ENCODE peak calls at places on chromosomes 4 and X, in ten cellular contexts. One of them, this sample, is unnamed.

GRCh38 chr4:16663722-16664121 is 234.7 kb downstream of the LDB2 start:
- DNase-seq in T-cell: no peak
- DNase-seq in GM04503: no peak
- DNase-seq in HL-60: no peak
- DNase-seq in fibroblast of the conjunctiva: no peak
- DNase-seq in activated naive CD4-positive, alpha-beta T cell treated with anti-CD3 and anti-CD28 coated beads, Interleukin-2, amount 50 U/mL, for 72 hours: no peak
- DNase-seq in H7: no peak
- DNase-seq in AG08395: peak
- DNase-seq in mucosa of descending colon: no peak
- DNase-seq in kidney: no peak
- DNase-seq in this sample: no peak

GRCh38 chr4:7166286-7166685 is 26.1 kb upstream of the SORCS2 start:
- DNase-seq in AG08395: no peak
- DNase-seq in activated naive CD4-positive, alpha-beta T cell treated with anti-CD3 and anti-CD28 coated beads, Interleukin-2, amount 50 U/mL, for 72 hours: no peak
- DNase-seq in GM04503: no peak
- DNase-seq in fibroblast of the conjunctiva: no peak
- DNase-seq in H7: peak
- DNase-seq in mucosa of descending colon: no peak
- DNase-seq in T-cell: no peak
- DNase-seq in kidney: no peak
- DNase-seq in HL-60: no peak
- DNase-seq in this sample: no peak

GRCh38 chr4:56220261-56220660 is 167.0 kb downstream of the AASDH start:
- DNase-seq in T-cell: no peak
- DNase-seq in activated naive CD4-positive, alpha-beta T cell treated with anti-CD3 and anti-CD28 coated beads, Interleukin-2, amount 50 U/mL, for 72 hours: no peak
- DNase-seq in AG08395: no peak
- DNase-seq in H7: no peak
- DNase-seq in HL-60: no peak
- DNase-seq in fibroblast of the conjunctiva: no peak
- DNase-seq in mucosa of descending colon: no peak
- DNase-seq in GM04503: no peak
- DNase-seq in kidney: no peak
- DNase-seq in this sample: no peak

GRCh38 chr4:76740192-76740591 is 157.8 kb downstream of the SOWAHB start:
- DNase-seq in T-cell: no peak
- DNase-seq in AG08395: no peak
- DNase-seq in HL-60: no peak
- DNase-seq in activated naive CD4-positive, alpha-beta T cell treated with anti-CD3 and anti-CD28 coated beads, Interleukin-2, amount 50 U/mL, for 72 hours: no peak
- DNase-seq in GM04503: no peak
- DNase-seq in H7: peak
- DNase-seq in fibroblast of the conjunctiva: no peak
- DNase-seq in mucosa of descending colon: no peak
- DNase-seq in kidney: no peak
- DNase-seq in this sample: no peak

GRCh38 chr4:139126898-139127297 is 50.1 kb downstream of the ELF2 start:
- DNase-seq in T-cell: no peak
- DNase-seq in activated naive CD4-positive, alpha-beta T cell treated with anti-CD3 and anti-CD28 coated beads, Interleukin-2, amount 50 U/mL, for 72 hours: no peak
- DNase-seq in HL-60: no peak
- DNase-seq in GM04503: no peak
- DNase-seq in kidney: no peak
- DNase-seq in fibroblast of the conjunctiva: no peak
- DNase-seq in mucosa of descending colon: no peak
- DNase-seq in AG08395: no peak
- DNase-seq in H7: no peak
- DNase-seq in this sample: no peak

GRCh38 chr4:76208005-76208765 is 5.4 kb downstream of the SCARB2 start:
- DNase-seq in T-cell: no peak
- DNase-seq in activated naive CD4-positive, alpha-beta T cell treated with anti-CD3 and anti-CD28 coated beads, Interleukin-2, amount 50 U/mL, for 72 hours: no peak
- DNase-seq in H7: no peak
- DNase-seq in kidney: peak
- DNase-seq in GM04503: peak
- DNase-seq in fibroblast of the conjunctiva: peak
- DNase-seq in AG08395: peak
- DNase-seq in mucosa of descending colon: peak
- DNase-seq in HL-60: no peak
- DNase-seq in this sample: no peak

GRCh38 chr4:152171556-152171955 is 364.3 kb downstream of the FBXW7 start:
- DNase-seq in HL-60: no peak
- DNase-seq in mucosa of descending colon: no peak
- DNase-seq in AG08395: no peak
- DNase-seq in GM04503: no peak
- DNase-seq in activated naive CD4-positive, alpha-beta T cell treated with anti-CD3 and anti-CD28 coated beads, Interleukin-2, amount 50 U/mL, for 72 hours: no peak
- DNase-seq in kidney: no peak
- DNase-seq in fibroblast of the conjunctiva: no peak
- DNase-seq in H7: no peak
- DNase-seq in T-cell: no peak
- DNase-seq in this sample: no peak

GRCh38 chr4:135277116-135277979 is 1075.8 kb upstream of the PABPC4L start:
- DNase-seq in T-cell: no peak
- DNase-seq in fibroblast of the conjunctiva: no peak
- DNase-seq in kidney: no peak
- DNase-seq in mucosa of descending colon: no peak
- DNase-seq in activated naive CD4-positive, alpha-beta T cell treated with anti-CD3 and anti-CD28 coated beads, Interleukin-2, amount 50 U/mL, for 72 hours: no peak
- DNase-seq in GM04503: no peak
- DNase-seq in HL-60: no peak
- DNase-seq in H7: no peak
- DNase-seq in AG08395: no peak
- DNase-seq in this sample: no peak

GRCh38 chrX:108699368-108699767 is 37.0 kb downstream of the IRS4 start:
- DNase-seq in kidney: no peak
- DNase-seq in HL-60: no peak
- DNase-seq in GM04503: peak
- DNase-seq in activated naive CD4-positive, alpha-beta T cell treated with anti-CD3 and anti-CD28 coated beads, Interleukin-2, amount 50 U/mL, for 72 hours: no peak
- DNase-seq in H7: peak
- DNase-seq in fibroblast of the conjunctiva: peak
- DNase-seq in mucosa of descending colon: no peak
- DNase-seq in AG08395: peak
- DNase-seq in T-cell: no peak
- DNase-seq in this sample: no peak

GRCh38 chrX:98111684-98112083 is 1228.0 kb downstream of the RPA4 start:
- DNase-seq in H7: no peak
- DNase-seq in fibroblast of the conjunctiva: no peak
- DNase-seq in T-cell: no peak
- DNase-seq in GM04503: no peak
- DNase-seq in kidney: no peak
- DNase-seq in activated naive CD4-positive, alpha-beta T cell treated with anti-CD3 and anti-CD28 coated beads, Interleukin-2, amount 50 U/mL, for 72 hours: no peak
- DNase-seq in AG08395: no peak
- DNase-seq in HL-60: no peak
- DNase-seq in mucosa of descending colon: no peak
- DNase-seq in this sample: no peak

GRCh38 chr4:118797558-118798142 is 38.3 kb downstream of the SEC24D start:
- DNase-seq in T-cell: no peak
- DNase-seq in AG08395: no peak
- DNase-seq in kidney: no peak
- DNase-seq in activated naive CD4-positive, alpha-beta T cell treated with anti-CD3 and anti-CD28 coated beads, Interleukin-2, amount 50 U/mL, for 72 hours: no peak
- DNase-seq in mucosa of descending colon: no peak
- DNase-seq in GM04503: no peak
- DNase-seq in fibroblast of the conjunctiva: no peak
- DNase-seq in H7: no peak
- DNase-seq in HL-60: no peak
- DNase-seq in this sample: no peak

GRCh38 chrX:153644356-153645125 is 2.5 kb upstream of the DUSP9 start:
- DNase-seq in kidney: peak
- DNase-seq in HL-60: no peak
- DNase-seq in T-cell: no peak
- DNase-seq in H7: peak
- DNase-seq in AG08395: no peak
- DNase-seq in GM04503: no peak
- DNase-seq in fibroblast of the conjunctiva: no peak
- DNase-seq in activated naive CD4-positive, alpha-beta T cell treated with anti-CD3 and anti-CD28 coated beads, Interleukin-2, amount 50 U/mL, for 72 hours: no peak
- DNase-seq in mucosa of descending colon: no peak
- DNase-seq in this sample: peak

GRCh38 chrX:39850630-39851152 is 247.1 kb downstream of the BCOR start:
- DNase-seq in activated naive CD4-positive, alpha-beta T cell treated with anti-CD3 and anti-CD28 coated beads, Interleukin-2, amount 50 U/mL, for 72 hours: no peak
- DNase-seq in kidney: no peak
- DNase-seq in H7: peak
- DNase-seq in T-cell: no peak
- DNase-seq in GM04503: no peak
- DNase-seq in HL-60: peak
- DNase-seq in fibroblast of the conjunctiva: peak
- DNase-seq in AG08395: peak
- DNase-seq in mucosa of descending colon: no peak
- DNase-seq in this sample: peak

GRCh38 chr4:1472911-1473518 is 66.8 kb upstream of the NKX1-1 start:
- DNase-seq in GM04503: no peak
- DNase-seq in H7: peak
- DNase-seq in fibroblast of the conjunctiva: no peak
- DNase-seq in mucosa of descending colon: no peak
- DNase-seq in HL-60: no peak
- DNase-seq in AG08395: no peak
- DNase-seq in activated naive CD4-positive, alpha-beta T cell treated with anti-CD3 and anti-CD28 coated beads, Interleukin-2, amount 50 U/mL, for 72 hours: no peak
- DNase-seq in T-cell: no peak
- DNase-seq in kidney: peak
- DNase-seq in this sample: peak

GRCh38 chrX:68440940-68441339 is 7.6 kb upstream of the OPHN1 start:
- DNase-seq in GM04503: no peak
- DNase-seq in HL-60: no peak
- DNase-seq in mucosa of descending colon: peak
- DNase-seq in fibroblast of the conjunctiva: peak
- DNase-seq in kidney: no peak
- DNase-seq in AG08395: peak
- DNase-seq in H7: no peak
- DNase-seq in T-cell: no peak
- DNase-seq in activated naive CD4-positive, alpha-beta T cell treated with anti-CD3 and anti-CD28 coated beads, Interleukin-2, amount 50 U/mL, for 72 hours: no peak
- DNase-seq in this sample: no peak

GRCh38 chr4:110008540-110008939 is 95.9 kb downstream of the EGF start:
- DNase-seq in activated naive CD4-positive, alpha-beta T cell treated with anti-CD3 and anti-CD28 coated beads, Interleukin-2, amount 50 U/mL, for 72 hours: no peak
- DNase-seq in T-cell: no peak
- DNase-seq in AG08395: no peak
- DNase-seq in kidney: no peak
- DNase-seq in mucosa of descending colon: no peak
- DNase-seq in HL-60: no peak
- DNase-seq in GM04503: no peak
- DNase-seq in fibroblast of the conjunctiva: no peak
- DNase-seq in H7: no peak
- DNase-seq in this sample: no peak

GRCh38 chr4:171067422-171067821 is 745.8 kb upstream of the GALNTL6 start:
- DNase-seq in activated naive CD4-positive, alpha-beta T cell treated with anti-CD3 and anti-CD28 coated beads, Interleukin-2, amount 50 U/mL, for 72 hours: no peak
- DNase-seq in H7: no peak
- DNase-seq in HL-60: no peak
- DNase-seq in T-cell: no peak
- DNase-seq in fibroblast of the conjunctiva: no peak
- DNase-seq in mucosa of descending colon: no peak
- DNase-seq in AG08395: no peak
- DNase-seq in GM04503: no peak
- DNase-seq in kidney: no peak
- DNase-seq in this sample: no peak

GRCh38 chrX:154805696-154806091 is 409 bp upstream of the MPP1 start:
- DNase-seq in kidney: no peak
- DNase-seq in T-cell: no peak
- DNase-seq in GM04503: no peak
- DNase-seq in mucosa of descending colon: no peak
- DNase-seq in fibroblast of the conjunctiva: no peak
- DNase-seq in AG08395: peak
- DNase-seq in HL-60: no peak
- DNase-seq in H7: no peak
- DNase-seq in activated naive CD4-positive, alpha-beta T cell treated with anti-CD3 and anti-CD28 coated beads, Interleukin-2, amount 50 U/mL, for 72 hours: no peak
- DNase-seq in this sample: no peak

GRCh38 chr4:40124690-40125089 is 68.0 kb downstream of the N4BP2 start:
- DNase-seq in mucosa of descending colon: no peak
- DNase-seq in HL-60: no peak
- DNase-seq in AG08395: no peak
- DNase-seq in fibroblast of the conjunctiva: no peak
- DNase-seq in T-cell: peak
- DNase-seq in GM04503: no peak
- DNase-seq in H7: no peak
- DNase-seq in activated naive CD4-positive, alpha-beta T cell treated with anti-CD3 and anti-CD28 coated beads, Interleukin-2, amount 50 U/mL, for 72 hours: no peak
- DNase-seq in kidney: no peak
- DNase-seq in this sample: no peak

GRCh38 chrX:153704021-153704526 is 16.3 kb downstream of the SLC6A8 start:
- DNase-seq in T-cell: no peak
- DNase-seq in fibroblast of the conjunctiva: no peak
- DNase-seq in HL-60: no peak
- DNase-seq in mucosa of descending colon: no peak
- DNase-seq in kidney: peak
- DNase-seq in GM04503: no peak
- DNase-seq in activated naive CD4-positive, alpha-beta T cell treated with anti-CD3 and anti-CD28 coated beads, Interleukin-2, amount 50 U/mL, for 72 hours: no peak
- DNase-seq in H7: no peak
- DNase-seq in AG08395: no peak
- DNase-seq in this sample: no peak

GRCh38 chrX:102765794-102766193 is 45.3 kb downstream of the GPRASP3 start:
- DNase-seq in fibroblast of the conjunctiva: peak
- DNase-seq in AG08395: peak
- DNase-seq in HL-60: no peak
- DNase-seq in GM04503: peak
- DNase-seq in T-cell: no peak
- DNase-seq in activated naive CD4-positive, alpha-beta T cell treated with anti-CD3 and anti-CD28 coated beads, Interleukin-2, amount 50 U/mL, for 72 hours: no peak
- DNase-seq in kidney: no peak
- DNase-seq in H7: no peak
- DNase-seq in mucosa of descending colon: no peak
- DNase-seq in this sample: no peak

GRCh38 chr4:185134176-185134869 is 8.7 kb upstream of the SLC25A4 start:
- DNase-seq in H7: peak
- DNase-seq in HL-60: no peak
- DNase-seq in activated naive CD4-positive, alpha-beta T cell treated with anti-CD3 and anti-CD28 coated beads, Interleukin-2, amount 50 U/mL, for 72 hours: no peak
- DNase-seq in mucosa of descending colon: no peak
- DNase-seq in GM04503: no peak
- DNase-seq in fibroblast of the conjunctiva: peak
- DNase-seq in AG08395: peak
- DNase-seq in kidney: no peak
- DNase-seq in T-cell: no peak
- DNase-seq in this sample: no peak

GRCh38 chr4:183596056-183596757 is 62.8 kb downstream of the RWDD4 start:
- DNase-seq in activated naive CD4-positive, alpha-beta T cell treated with anti-CD3 and anti-CD28 coated beads, Interleukin-2, amount 50 U/mL, for 72 hours: no peak
- DNase-seq in T-cell: no peak
- DNase-seq in GM04503: no peak
- DNase-seq in fibroblast of the conjunctiva: no peak
- DNase-seq in HL-60: no peak
- DNase-seq in AG08395: no peak
- DNase-seq in kidney: no peak
- DNase-seq in mucosa of descending colon: peak
- DNase-seq in H7: no peak
- DNase-seq in this sample: no peak

GRCh38 chr4:98334461-98334860 is 73.3 kb downstream of the RAP1GDS1 start:
- DNase-seq in H7: no peak
- DNase-seq in mucosa of descending colon: no peak
- DNase-seq in kidney: no peak
- DNase-seq in GM04503: no peak
- DNase-seq in AG08395: no peak
- DNase-seq in activated naive CD4-positive, alpha-beta T cell treated with anti-CD3 and anti-CD28 coated beads, Interleukin-2, amount 50 U/mL, for 72 hours: no peak
- DNase-seq in HL-60: no peak
- DNase-seq in fibroblast of the conjunctiva: no peak
- DNase-seq in T-cell: no peak
- DNase-seq in this sample: no peak

GRCh38 chr4:185469539-185470154 is 1.9 kb downstream of the CCDC110 start:
- DNase-seq in GM04503: no peak
- DNase-seq in activated naive CD4-positive, alpha-beta T cell treated with anti-CD3 and anti-CD28 coated beads, Interleukin-2, amount 50 U/mL, for 72 hours: no peak
- DNase-seq in kidney: no peak
- DNase-seq in H7: no peak
- DNase-seq in T-cell: no peak
- DNase-seq in mucosa of descending colon: no peak
- DNase-seq in fibroblast of the conjunctiva: no peak
- DNase-seq in HL-60: no peak
- DNase-seq in AG08395: no peak
- DNase-seq in this sample: no peak